ENCODE peak calls at places on chromosomes 2 and 18, in four cellular contexts. One of them, this sample, is unnamed.

GRCh38 chr18:34223164-34223892 is 1.4 kb downstream of the NOL4 start:
- DNase-seq in upper lobe of left lung: peak
- DNase-seq in stomach: no peak
- DNase-seq in K562: no peak
- DNase-seq in this sample: no peak

GRCh38 chr2:37916512-37917082 is 8.5 kb upstream of the RMDN2 start:
- DNase-seq in stomach: no peak
- DNase-seq in K562: no peak
- DNase-seq in upper lobe of left lung: no peak
- DNase-seq in this sample: no peak

GRCh38 chr2:33409417-33409955 is 67.0 kb upstream of the RASGRP3 start:
- DNase-seq in stomach: no peak
- DNase-seq in K562: no peak
- DNase-seq in upper lobe of left lung: no peak
- DNase-seq in this sample: no peak

GRCh38 chr18:8791171-8791651 is 85.9 kb downstream of the MTCL1 start:
- DNase-seq in K562: no peak
- DNase-seq in stomach: no peak
- DNase-seq in upper lobe of left lung: no peak
- DNase-seq in this sample: no peak

GRCh38 chr2:116988303-116988702 is 826.2 kb upstream of the DDX18 start:
- DNase-seq in upper lobe of left lung: no peak
- DNase-seq in stomach: no peak
- DNase-seq in K562: no peak
- DNase-seq in this sample: no peak

GRCh38 chr2:199409705-199410104 is 48.0 kb downstream of the SATB2 start:
- DNase-seq in upper lobe of left lung: no peak
- DNase-seq in K562: no peak
- DNase-seq in stomach: no peak
- DNase-seq in this sample: no peak

GRCh38 chr2:160379399-160379798 is 114.2 kb downstream of the RBMS1 start:
- DNase-seq in upper lobe of left lung: no peak
- DNase-seq in K562: no peak
- DNase-seq in stomach: no peak
- DNase-seq in this sample: no peak

GRCh38 chr2:161353543-161353942 is 45.3 kb downstream of the PSMD14 start:
- DNase-seq in upper lobe of left lung: no peak
- DNase-seq in stomach: no peak
- DNase-seq in K562: no peak
- DNase-seq in this sample: no peak

GRCh38 chr2:217707116-217707742 is 295.6 kb downstream of the TNS1 start:
- DNase-seq in stomach: no peak
- DNase-seq in K562: no peak
- DNase-seq in upper lobe of left lung: no peak
- DNase-seq in this sample: no peak

GRCh38 chr2:149451417-149452165 is 121.2 kb downstream of the LYPD6 start:
- DNase-seq in upper lobe of left lung: no peak
- DNase-seq in stomach: no peak
- DNase-seq in K562: no peak
- DNase-seq in this sample: no peak

GRCh38 chr2:84516234-84516986 is at the start of gene DNAH6:
- DNase-seq in K562: peak
- DNase-seq in stomach: peak
- DNase-seq in upper lobe of left lung: peak
- DNase-seq in this sample: peak

GRCh38 chr2:27855476-27855875 is 34.7 kb downstream of the RBKS start:
- DNase-seq in upper lobe of left lung: no peak
- DNase-seq in stomach: no peak
- DNase-seq in K562: no peak
- DNase-seq in this sample: no peak

GRCh38 chr2:57543211-57543610 is 503.4 kb upstream of the VRK2 start:
- DNase-seq in stomach: no peak
- DNase-seq in upper lobe of left lung: no peak
- DNase-seq in K562: no peak
- DNase-seq in this sample: no peak

GRCh38 chr2:105338020-105338385 is 663 bp downstream of the C2orf49 start:
- DNase-seq in stomach: no peak
- DNase-seq in upper lobe of left lung: no peak
- DNase-seq in K562: no peak
- DNase-seq in this sample: no peak

DNA sequence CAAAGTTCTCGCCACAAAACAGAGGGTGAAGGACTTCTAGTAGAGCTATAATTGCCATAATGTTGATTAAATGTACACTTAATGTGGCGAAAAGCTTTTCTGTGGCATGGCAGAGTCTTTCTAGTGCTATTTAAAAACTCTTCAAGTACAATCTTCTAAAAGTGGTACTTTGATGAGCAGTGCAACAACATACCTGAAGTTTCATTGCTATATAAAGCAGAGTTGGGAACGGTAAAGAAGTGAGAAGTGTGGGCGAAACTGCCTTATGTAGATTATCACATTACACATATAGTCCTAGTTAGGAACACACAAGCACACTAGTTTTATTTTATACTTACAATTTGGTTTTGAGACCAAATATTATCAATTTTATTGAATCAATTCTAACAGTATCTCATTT is 49.5 kb downstream of the FIGN start:
- DNase-seq in upper lobe of left lung: no peak
- DNase-seq in K562: no peak
- DNase-seq in stomach: no peak
- DNase-seq in this sample: no peak
- TF ChIP-seq POLR2AphosphoS5 in upper lobe of left lung: no peak
- TF ChIP-seq POLR2AphosphoS5 in K562: no peak
- TF ChIP-seq POLR2AphosphoS5 in stomach: no peak
- TF ChIP-seq POLR2AphosphoS5 in this sample: no peak

GRCh38 chr18:12948055-12948804 is 419 bp downstream of the SEH1L start:
- DNase-seq in K562: peak
- DNase-seq in upper lobe of left lung: peak
- DNase-seq in stomach: peak
- DNase-seq in this sample: peak
- TF ChIP-seq POLR2A in K562: peak
- TF ChIP-seq POLR2A in upper lobe of left lung: no peak
- TF ChIP-seq POLR2A in stomach: no peak
- TF ChIP-seq POLR2A in this sample: peak

GRCh38 chr2:177255227-177255601 is 9.3 kb downstream of the NFE2L2 start:
- DNase-seq in stomach: no peak
- DNase-seq in upper lobe of left lung: no peak
- DNase-seq in K562: no peak
- DNase-seq in this sample: no peak

GRCh38 chr2:177254433-177255226 is 9.9 kb downstream of the NFE2L2 start:
- DNase-seq in upper lobe of left lung: no peak
- DNase-seq in stomach: peak
- DNase-seq in K562: peak
- DNase-seq in this sample: no peak

GRCh38 chr2:177251165-177251542 is 13.4 kb downstream of the NFE2L2 start:
- DNase-seq in upper lobe of left lung: no peak
- DNase-seq in stomach: no peak
- DNase-seq in K562: no peak
- DNase-seq in this sample: no peak

GRCh38 chr2:177253704-177254103 is 10.8 kb downstream of the NFE2L2 start:
- DNase-seq in K562: no peak
- DNase-seq in stomach: no peak
- DNase-seq in upper lobe of left lung: no peak
- DNase-seq in this sample: no peak

GRCh38 chr2:177252808-177253531 is 11.6 kb downstream of the NFE2L2 start:
- DNase-seq in K562: no peak
- DNase-seq in stomach: no peak
- DNase-seq in upper lobe of left lung: no peak
- DNase-seq in this sample: no peak
- TF ChIP-seq POLR2AphosphoS5 in K562: peak
- TF ChIP-seq POLR2AphosphoS5 in stomach: no peak
- TF ChIP-seq POLR2AphosphoS5 in upper lobe of left lung: no peak
- TF ChIP-seq POLR2AphosphoS5 in this sample: no peak

GRCh38 chr2:127386764-127387654 is 766 bp downstream of the MAP3K2 start:
- DNase-seq in upper lobe of left lung: peak
- DNase-seq in stomach: peak
- DNase-seq in K562: peak
- DNase-seq in this sample: peak
- TF ChIP-seq POLR2A in upper lobe of left lung: no peak
- TF ChIP-seq POLR2A in stomach: no peak
- TF ChIP-seq POLR2A in K562: no peak
- TF ChIP-seq POLR2A in this sample: peak

GRCh38 chr2:49222975-49223528 is 68.7 kb upstream of the FSHR start:
- DNase-seq in stomach: no peak
- DNase-seq in K562: no peak
- DNase-seq in upper lobe of left lung: no peak
- DNase-seq in this sample: no peak

GRCh38 chr2:49224426-49225010 is 70.2 kb upstream of the FSHR start:
- DNase-seq in stomach: peak
- DNase-seq in K562: no peak
- DNase-seq in upper lobe of left lung: no peak
- DNase-seq in this sample: no peak

GRCh38 chr2:49225126-49225525 is 70.8 kb upstream of the FSHR start:
- DNase-seq in K562: no peak
- DNase-seq in stomach: no peak
- DNase-seq in upper lobe of left lung: no peak
- DNase-seq in this sample: no peak

DNA sequence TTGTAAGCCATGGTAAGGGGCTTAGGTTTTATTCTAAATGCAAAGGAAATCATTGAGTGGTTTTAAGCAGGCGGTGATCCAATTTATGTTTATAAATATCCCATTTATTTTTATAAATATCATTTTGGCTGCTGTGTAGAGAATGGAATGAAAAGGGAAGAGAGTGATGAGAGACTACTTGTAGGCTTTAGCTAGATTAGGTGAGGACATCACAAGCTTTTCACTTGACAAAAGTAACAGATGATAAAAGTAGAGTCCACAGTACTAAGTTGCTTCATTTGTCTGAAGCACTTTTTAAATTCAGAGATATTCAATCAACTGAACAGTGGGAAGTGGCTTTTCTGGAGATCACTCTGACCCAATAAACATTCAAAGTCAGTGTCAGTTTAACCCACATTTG is 65.4 kb upstream of the FSHR start:
- DNase-seq in K562: no peak
- DNase-seq in stomach: no peak
- DNase-seq in upper lobe of left lung: no peak
- DNase-seq in this sample: no peak
- TF ChIP-seq POLR2AphosphoS5 in K562: no peak
- TF ChIP-seq POLR2AphosphoS5 in stomach: no peak
- TF ChIP-seq POLR2AphosphoS5 in upper lobe of left lung: no peak
- TF ChIP-seq POLR2AphosphoS5 in this sample: no peak

DNA sequence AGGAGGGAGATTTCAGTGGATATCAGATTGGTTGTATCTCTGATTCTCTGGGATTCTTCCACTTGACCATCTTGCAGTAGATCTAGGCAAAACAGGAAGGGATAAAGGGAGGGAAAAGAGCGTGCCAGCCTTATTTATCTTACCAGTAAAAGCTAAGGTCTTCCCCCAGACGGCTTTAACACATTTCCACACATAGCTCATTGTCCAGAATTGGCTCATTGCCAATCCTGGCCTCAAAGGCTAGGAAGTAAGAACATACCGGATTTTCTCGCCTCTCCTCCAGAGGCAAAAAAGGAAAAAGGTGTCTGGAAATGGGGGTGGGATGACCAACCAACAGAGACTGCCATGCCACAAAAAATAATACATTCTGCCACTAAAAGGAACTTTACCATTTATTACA is 411.6 kb upstream of the NRP2 start:
- DNase-seq in K562: no peak
- DNase-seq in upper lobe of left lung: no peak
- DNase-seq in stomach: no peak
- DNase-seq in this sample: no peak
- TF ChIP-seq POLR2A in K562: no peak
- TF ChIP-seq POLR2A in upper lobe of left lung: no peak
- TF ChIP-seq POLR2A in stomach: no peak
- TF ChIP-seq POLR2A in this sample: no peak

GRCh38 chr18:5977022-5977421 is 81.7 kb upstream of the TMEM200C start:
- DNase-seq in upper lobe of left lung: no peak
- DNase-seq in stomach: no peak
- DNase-seq in K562: no peak
- DNase-seq in this sample: no peak
- TF ChIP-seq POLR2AphosphoS5 in upper lobe of left lung: no peak
- TF ChIP-seq POLR2AphosphoS5 in stomach: no peak
- TF ChIP-seq POLR2AphosphoS5 in K562: no peak
- TF ChIP-seq POLR2AphosphoS5 in this sample: no peak

GRCh38 chr2:20568501-20569463 is 82.1 kb downstream of the HS1BP3 start:
- DNase-seq in stomach: no peak
- DNase-seq in upper lobe of left lung: no peak
- DNase-seq in K562: no peak
- DNase-seq in this sample: no peak
- TF ChIP-seq POLR2A in stomach: no peak
- TF ChIP-seq POLR2A in upper lobe of left lung: no peak
- TF ChIP-seq POLR2A in K562: no peak
- TF ChIP-seq POLR2A in this sample: no peak

GRCh38 chr2:29317801-29318485 is 202.7 kb downstream of the CLIP4 start:
- DNase-seq in stomach: no peak
- DNase-seq in K562: no peak
- DNase-seq in upper lobe of left lung: no peak
- DNase-seq in this sample: no peak

GRCh38 chr2:29325544-29325943 is 210.3 kb downstream of the CLIP4 start:
- DNase-seq in K562: no peak
- DNase-seq in stomach: no peak
- DNase-seq in upper lobe of left lung: no peak
- DNase-seq in this sample: no peak

GRCh38 chr2:29323961-29324360 is 208.7 kb downstream of the CLIP4 start:
- DNase-seq in K562: no peak
- DNase-seq in stomach: no peak
- DNase-seq in upper lobe of left lung: no peak
- DNase-seq in this sample: no peak

GRCh38 chr2:29323301-29323700 is 208.1 kb downstream of the CLIP4 start:
- DNase-seq in K562: no peak
- DNase-seq in upper lobe of left lung: no peak
- DNase-seq in stomach: no peak
- DNase-seq in this sample: no peak

GRCh38 chr2:29322011-29322410 is 206.8 kb downstream of the CLIP4 start:
- DNase-seq in upper lobe of left lung: no peak
- DNase-seq in stomach: no peak
- DNase-seq in K562: no peak
- DNase-seq in this sample: peak
- TF ChIP-seq POLR2AphosphoS5 in upper lobe of left lung: no peak
- TF ChIP-seq POLR2AphosphoS5 in stomach: no peak
- TF ChIP-seq POLR2AphosphoS5 in K562: no peak
- TF ChIP-seq POLR2AphosphoS5 in this sample: no peak

DNA sequence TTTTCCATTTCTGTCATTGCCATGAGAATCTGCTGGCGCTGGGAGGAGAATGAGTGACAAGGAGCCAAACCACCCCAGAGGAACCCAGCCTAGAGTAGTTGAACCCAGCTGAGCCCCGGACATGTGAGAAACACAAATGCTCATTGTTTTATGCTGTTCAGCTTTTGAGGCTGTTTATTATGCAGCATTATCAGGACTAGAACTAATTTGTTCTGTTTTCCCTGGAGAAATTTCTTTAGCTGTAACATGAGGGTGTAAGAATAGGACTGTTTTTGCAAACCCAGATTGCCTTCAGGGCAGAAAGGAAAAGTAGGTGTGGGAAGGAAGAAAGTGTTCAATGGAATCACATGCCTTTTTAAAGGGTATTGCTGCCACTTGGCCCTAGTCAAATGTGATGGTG is 28.5 kb upstream of the DOCK10 start:
- DNase-seq in stomach: no peak
- DNase-seq in upper lobe of left lung: no peak
- DNase-seq in K562: no peak
- DNase-seq in this sample: no peak
- TF ChIP-seq POLR2A in stomach: no peak
- TF ChIP-seq POLR2A in upper lobe of left lung: no peak
- TF ChIP-seq POLR2A in K562: no peak
- TF ChIP-seq POLR2A in this sample: no peak